ENCODE peak calls at places on chromosomes 4 and X, in eight cellular contexts. U is left ventricle myocardium inferior, R is tibial artery, X is nephron progenitor cell, K is HFFc6, C is lower leg skin, B is H9, A is heart left ventricle. I is an unnamed sample.
A peak's percentile ranks its signal among the peaks of the same experiment; 100 is the strongest.

GRCh38 chr4:31088600-31089230 is 368.5 kb downstream of the PCDH7 start:
- DNase-seq in R (no peak), B (no peak), X (no peak), A (no peak), C (no peak), U (no peak), K (no peak), I (no peak)

GRCh38 chrX:15913161-15913560 is 58.5 kb upstream of the AP1S2 start:
- DNase-seq in A (no peak), R (no peak), K (no peak), U (no peak), B (no peak), X (no peak), C (no peak), I (no peak)

GRCh38 chr4:140367738-140368137 is 5.7 kb upstream of the SCOC start:
- DNase-seq in U (no peak), R (no peak), B (no peak), A (no peak), X (no peak), K (peak; percentile 46), C (no peak), I (no peak)

GRCh38 chr4:122826596-122827257 is at the start of gene FGF2:
- DNase-seq in U (peak; percentile 67), R (peak; percentile 83), B (peak; percentile 71), K (peak; percentile 81), X (peak; percentile 79), C (peak; percentile 94), A (peak; percentile 66), I (peak; percentile 79)

GRCh38 chrX:106300656-106301055 is 132.6 kb downstream of the PWWP3B start:
- DNase-seq in C (no peak), R (no peak), B (no peak), X (no peak), K (no peak), A (no peak), U (no peak), I (no peak)

GRCh38 chrX:153539171-153539978 is 21.9 kb downstream of the ATP2B3 start:
- DNase-seq in A (peak; percentile 48), X (peak; percentile 80), B (peak; percentile 81), C (peak; percentile 92), R (peak; percentile 32), K (peak; percentile 46), U (peak; percentile 38), I (peak; percentile 65)

GRCh38 chr4:53019485-53020382 is 157.6 kb downstream of the RASL11B start:
- DNase-seq in R (no peak), X (no peak), C (no peak), A (no peak), K (peak; percentile 61), U (no peak), B (no peak), I (no peak)

GRCh38 chrX:2751291-2751690 is 549 bp upstream of the XG start:
- DNase-seq in X (no peak), C (no peak), R (no peak), B (no peak), K (peak; percentile 47), U (no peak), A (no peak), I (no peak)

GRCh38 chr4:126267689-126268088 is 952.9 kb downstream of the FAT4 start:
- DNase-seq in B (no peak), U (no peak), R (no peak), X (no peak), K (no peak), A (no peak), C (no peak), I (no peak)

GRCh38 chr4:140240237-140240636 is 86.3 kb upstream of the MAML3 start:
- DNase-seq in B (no peak), A (no peak), K (no peak), C (no peak), R (no peak), U (no peak), X (peak; percentile 34), I (no peak)

GRCh38 chrX:84865113-84865512 is 138.6 kb upstream of the APOOL start:
- DNase-seq in K (no peak), C (no peak), X (no peak), B (no peak), A (no peak), R (no peak), U (no peak), I (no peak)

GRCh38 chr4:165763640-165764039 is 109.4 kb upstream of the TLL1 start:
- DNase-seq in B (no peak), U (no peak), K (no peak), X (no peak), C (no peak), R (no peak), A (no peak), I (no peak)

GRCh38 chr4:156598138-156598681 is 373.4 kb downstream of the PDGFC start:
- DNase-seq in A (no peak), C (no peak), U (no peak), X (no peak), K (no peak), B (no peak), R (no peak), I (no peak)

GRCh38 chrX:134543201-134543797 is 83.3 kb downstream of the HPRT1 start:
- DNase-seq in C (no peak), R (no peak), K (no peak), X (no peak), B (no peak), A (no peak), U (no peak), I (no peak)

GRCh38 chr4:76459291-76459723 is 24.3 kb downstream of the SHROOM3 start:
- DNase-seq in B (peak; percentile 80), U (no peak), C (no peak), R (no peak), K (peak; percentile 17), A (no peak), X (peak; percentile 12), I (no peak)

GRCh38 chr4:6474053-6474568 is 1.7 kb upstream of the PPP2R2C start:
- DNase-seq in C (peak; percentile 77), B (peak; percentile 62), K (no peak), U (no peak), R (no peak), X (no peak), A (no peak), I (no peak)
- TF ChIP-seq CTCF in C (no peak), B (peak; percentile 62), K (peak; percentile 38), U (peak; percentile 22), R (no peak), X (no peak), A (no peak), I (no peak)

GRCh38 chr4:124429746-124430250 is 282.7 kb downstream of the ANKRD50 start:
- DNase-seq in C (no peak), X (no peak), U (no peak), R (no peak), A (no peak), B (no peak), K (no peak), I (no peak)
- TF ChIP-seq CTCF in C (no peak), X (no peak), U (no peak), R (no peak), A (no peak), B (no peak), K (no peak), I (no peak)

GRCh38 chr4:2331043-2331420 is 69.1 kb upstream of the MXD4 start:
- DNase-seq in X (no peak), A (no peak), C (no peak), U (no peak), R (no peak), K (no peak), B (no peak), I (no peak)

GRCh38 chr4:2331519-2332200 is 69.8 kb upstream of the MXD4 start:
- DNase-seq in U (no peak), X (no peak), R (no peak), B (no peak), C (no peak), A (no peak), K (no peak), I (no peak)

GRCh38 chr4:2332201-2332975 is 70.5 kb upstream of the MXD4 start:
- DNase-seq in A (no peak), U (no peak), K (no peak), R (no peak), C (no peak), X (no peak), B (no peak), I (no peak)

GRCh38 chr4:2332976-2333319 is 71.0 kb upstream of the MXD4 start:
- DNase-seq in B (no peak), X (no peak), R (no peak), U (no peak), K (no peak), C (no peak), A (no peak), I (no peak)

GRCh38 chr4:2330119-2331042 is 68.5 kb upstream of the MXD4 start:
- DNase-seq in K (peak; percentile 91), U (no peak), A (no peak), B (no peak), X (no peak), C (no peak), R (no peak), I (no peak)
- TF ChIP-seq CTCF in K (no peak), U (no peak), A (no peak), B (no peak), X (no peak), C (no peak), R (no peak), I (no peak)

GRCh38 chr4:1813915-1814314 is 20.8 kb downstream of the FGFR3 start:
- DNase-seq in X (no peak), B (no peak), R (no peak), U (no peak), K (no peak), A (no peak), C (no peak), I (no peak)
- TF ChIP-seq CTCF in X (no peak), B (peak; percentile 22), R (no peak), U (no peak), K (no peak), A (no peak), C (no peak), I (no peak)

GRCh38 chr4:112563431-112564200 is 47.6 kb upstream of the NEUROG2 start:
- DNase-seq in A (no peak), U (no peak), X (no peak), K (no peak), B (no peak), R (no peak), C (no peak), I (no peak)
- TF ChIP-seq CTCF in A (no peak), U (no peak), X (no peak), K (no peak), B (no peak), R (no peak), C (no peak), I (no peak)

I was measured in psoas muscle.